ENCODE peak calls at places on chromosomes 6 and 20, in four cellular contexts. A is HFFc6, W is cardiac muscle cell, V is AG10803. C is an unnamed sample.
A peak's percentile ranks its signal among the peaks of the same experiment; 100 is the strongest.

GRCh38 chr20:61795669-61796630 is 269.7 kb downstream of the TAF4 start:
- DNase-seq in A (no peak), V (no peak), W (no peak), C (no peak)

GRCh38 chr6:282867-283416 is 9.3 kb upstream of the DUSP22 start:
- DNase-seq in A (no peak), W (no peak), V (no peak), C (no peak)

GRCh38 chr20:42556575-42556974 is 633.1 kb downstream of the PTPRT start:
- DNase-seq in V (no peak), A (no peak), W (no peak), C (no peak)

GRCh38 chr6:34642427-34642826 is 54.1 kb downstream of the ILRUN start:
- DNase-seq in A (no peak), V (no peak), W (no peak), C (no peak)

GRCh38 chr6:108119212-108120141 is 44.9 kb upstream of the OSTM1 start:
- DNase-seq in V (no peak), W (peak; percentile 13), A (no peak), C (no peak)

GRCh38 chr6:77454386-77454785 is 8.9 kb downstream of the HTR1B start:
- DNase-seq in V (no peak), W (no peak), A (no peak), C (no peak)

GRCh38 chr20:41052742-41053419 is 24.3 kb downstream of the TOP1 start:
- DNase-seq in W (no peak), V (peak; percentile 81), A (peak; percentile 72), C (no peak)

GRCh38 chr6:131173680-131174079 is 38.4 kb downstream of the AKAP7 start:
- DNase-seq in W (no peak), A (no peak), V (peak; percentile 89), C (no peak)

GRCh38 chr6:46265373-46265772 is 94.6 kb upstream of the ENPP5 start:
- DNase-seq in V (no peak), W (no peak), A (no peak), C (no peak)

GRCh38 chr6:122511193-122511924 is 39.8 kb upstream of the SERINC1 start:
- DNase-seq in V (no peak), A (no peak), W (no peak), C (no peak)

GRCh38 chr6:148431840-148432239 is 89.2 kb downstream of the SASH1 start:
- DNase-seq in W (no peak), A (no peak), V (no peak), C (no peak)

GRCh38 chr6:41306187-41306854 is 19.8 kb upstream of the TREM1 start:
- DNase-seq in A (no peak), V (peak; percentile 29), W (peak; percentile 78), C (no peak)

GRCh38 chr6:150865406-150866146 is at the start of gene MTHFD1L:
- DNase-seq in A (peak; percentile 67), W (peak; percentile 88), V (peak; percentile 92), C (peak; percentile 74)

GRCh38 chr20:59455392-59456341 is 148.7 kb upstream of the PHACTR3 start:
- DNase-seq in V (peak; percentile 22), W (peak; percentile 55), A (no peak), C (peak; percentile 37)

GRCh38 chr6:82322386-82322785 is 41.2 kb upstream of the TPBG start:
- DNase-seq in V (no peak), A (no peak), W (no peak), C (no peak)

GRCh38 chr6:159178847-159179246 is 9.6 kb downstream of the FNDC1 start:
- DNase-seq in V (no peak), W (no peak), A (no peak), C (no peak)

GRCh38 chr6:10857259-10857658 is 18.9 kb upstream of the MAK start:
- DNase-seq in A (no peak), W (no peak), V (no peak), C (no peak)

GRCh38 chr6:75524322-75524972 is 30.8 kb upstream of the FILIP1 start:
- DNase-seq in W (no peak), A (peak; percentile 86), V (peak; percentile 77), C (no peak)

GRCh38 chr6:167799033-167799933 is 27.4 kb upstream of the AFDN start:
- DNase-seq in W (no peak), A (no peak), V (no peak), C (no peak)

GRCh38 chr6:35719830-35720733 is 16.8 kb upstream of the ARMC12 start:
- DNase-seq in V (no peak), A (no peak), W (peak; percentile 61), C (no peak)

GRCh38 chr6:36109092-36109491 is 21.2 kb upstream of the MAPK13 start:
- DNase-seq in W (no peak), V (no peak), A (no peak), C (no peak)

GRCh38 chr6:150511313-150511712 is 88.4 kb upstream of the PLEKHG1 start:
- DNase-seq in V (no peak), A (no peak), W (no peak), C (no peak)

GRCh38 chr20:2521369-2522305 is 12.9 kb upstream of the ZNF343 start:
- DNase-seq in V (peak; percentile 37), A (no peak), W (peak; percentile 67), C (peak; percentile 67)

GRCh38 chr6:15522427-15522826 is 140.4 kb downstream of the DTNBP1 start:
- DNase-seq in A (no peak), W (no peak), V (peak; percentile 21), C (no peak)

GRCh38 chr6:104591573-104592334 is 268.0 kb downstream of the HACE1 start:
- DNase-seq in A (no peak), W (no peak), V (peak; percentile 13), C (no peak)

GRCh38 chr6:110341671-110342304 is 16.4 kb downstream of the METTL24 start:
- DNase-seq in W (peak; percentile 70), V (no peak), A (peak; percentile 34), C (peak; percentile 43)

GRCh38 chr6:107290491-107290890 is 168.9 kb downstream of the PDSS2 start:
- DNase-seq in W (no peak), A (no peak), V (no peak), C (peak; percentile 56)

GRCh38 chr6:91185072-91185471 is 598.2 kb upstream of the MAP3K7 start:
- DNase-seq in V (no peak), A (no peak), W (no peak), C (no peak)

GRCh38 chr20:44334306-44334705 is 2.5 kb upstream of the R3HDML start:
- DNase-seq in A (no peak), V (no peak), W (no peak), C (no peak)

GRCh38 chr6:112800439-112800838 is 453.3 kb downstream of the RFPL4B start:
- DNase-seq in W (no peak), V (no peak), A (no peak), C (no peak)

GRCh38 chr20:19435820-19436219 is 223.4 kb downstream of the SLC24A3 start:
- DNase-seq in V (no peak), W (no peak), A (no peak), C (no peak)

GRCh38 chr6:13273931-13274706 is 54.2 kb downstream of the TBC1D7 start:
- DNase-seq in W (no peak), A (no peak), V (no peak), C (no peak)

GRCh38 chr6:15553736-15554294 is 109.0 kb downstream of the DTNBP1 start:
- DNase-seq in A (no peak), W (no peak), V (no peak), C (no peak)

GRCh38 chr20:53631909-53632662 is 38.4 kb upstream of the ZNF217 start:
- DNase-seq in W (no peak), V (no peak), A (no peak), C (no peak)

GRCh38 chr6:118812972-118813371 is 81.0 kb upstream of the ASF1A start:
- DNase-seq in V (peak; percentile 6), W (no peak), A (peak; percentile 28), C (no peak)

GRCh38 chr6:44010411-44011349 is 116.6 kb downstream of the MRPL14 start:
- DNase-seq in V (peak; percentile 98), A (peak; percentile 98), W (peak; percentile 74), C (no peak)
- TF ChIP-seq CTCF in V (no peak), A (peak; percentile 33), W (no peak), C (no peak)

GRCh38 chr6:63764318-63764916 is 128.8 kb downstream of the PHF3 start:
- DNase-seq in W (peak; percentile 69), A (peak; percentile 37), V (peak; percentile 41), C (no peak)

GRCh38 chr6:63760199-63760598 is 124.6 kb downstream of the PHF3 start:
- DNase-seq in W (no peak), V (no peak), A (no peak), C (no peak)

GRCh38 chr6:63757826-63758225 is 122.2 kb downstream of the PHF3 start:
- DNase-seq in V (no peak), W (no peak), A (no peak), C (no peak)

GRCh38 chr6:63759605-63760004 is 124.0 kb downstream of the PHF3 start:
- DNase-seq in A (no peak), V (no peak), W (no peak), C (no peak)
- TF ChIP-seq CTCF in A (peak; percentile 37), V (peak; percentile 12), W (no peak), C (no peak)

DNA sequence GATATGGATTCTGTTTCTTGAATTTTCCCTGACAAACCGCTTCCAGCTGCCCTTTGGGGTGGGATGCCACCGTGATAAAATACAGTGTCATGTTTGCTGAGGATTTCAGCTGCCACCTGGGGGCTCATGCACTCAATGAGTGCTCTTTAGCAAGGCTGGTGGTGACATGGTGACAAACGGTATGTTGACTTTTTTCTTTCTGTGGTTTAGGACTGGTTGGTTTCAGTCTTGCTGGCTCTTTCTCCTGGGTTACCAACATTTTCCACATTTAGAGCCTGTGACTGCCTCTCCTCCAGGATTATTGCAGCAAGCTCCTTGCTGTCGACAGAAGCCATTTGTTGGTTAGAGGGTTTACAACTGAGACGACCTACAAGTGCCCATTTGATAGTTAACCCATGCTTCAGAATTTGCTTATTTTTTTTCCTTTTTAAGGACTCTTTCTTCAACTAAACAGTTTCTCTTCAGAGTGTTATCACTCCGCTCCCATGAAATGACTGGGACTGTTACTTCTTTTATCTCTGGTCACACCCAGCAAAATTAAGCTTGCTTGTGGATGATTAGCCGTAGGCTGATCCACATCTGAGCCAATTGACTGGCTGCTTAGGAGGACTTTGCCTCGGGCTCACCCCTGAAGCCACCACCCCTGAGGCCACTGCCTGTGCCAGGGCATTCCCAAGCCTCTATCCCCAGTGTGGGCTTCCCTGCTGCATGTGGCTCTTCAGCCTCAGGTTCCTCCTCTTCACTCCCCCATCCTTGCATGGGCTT is 48.4 kb upstream of the CDYL start:
- DNase-seq in V (peak; percentile 54), W (peak; percentile 60), A (peak; percentile 10), C (no peak)
- TF ChIP-seq CTCF in V (peak; percentile 10), W (no peak), A (peak; percentile 11), C (no peak)

DNA sequence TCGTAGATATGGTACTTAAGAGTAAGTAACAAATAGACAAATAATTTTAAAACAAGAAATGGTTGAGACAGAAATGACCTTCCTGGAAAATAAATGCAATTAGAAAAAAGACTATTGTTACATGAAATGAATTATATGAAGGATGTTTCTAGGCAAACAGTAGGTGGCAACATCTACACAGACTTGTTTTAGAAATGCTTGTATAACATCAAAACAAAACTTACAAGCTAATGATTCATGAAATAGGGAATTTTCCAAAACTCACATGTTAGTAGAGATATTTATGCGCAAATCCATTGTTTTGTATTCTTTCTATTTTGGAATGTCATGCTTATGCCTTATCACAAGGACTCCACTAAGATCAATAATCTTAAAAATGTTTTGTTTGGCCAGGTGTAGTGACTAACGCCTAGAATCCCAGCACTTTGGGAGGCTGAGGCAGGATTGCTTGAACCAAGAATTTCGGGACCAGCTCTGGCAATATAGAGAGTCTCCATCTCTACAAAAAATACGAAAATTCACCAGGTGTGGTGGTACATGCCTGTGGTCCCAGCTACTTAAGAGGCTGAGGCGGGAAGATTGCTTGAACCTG is 32.3 kb upstream of the LGSN start:
- DNase-seq in A (peak; percentile 68), V (peak; percentile 63), W (no peak), C (no peak)
- TF ChIP-seq CTCF in A (peak; percentile 77), V (peak; percentile 49), W (peak; percentile 47), C (peak; percentile 59)

GRCh38 chr6:3751730-3752537 is 421 bp upstream of the PXDC1 start:
- DNase-seq in V (peak; percentile 94), A (peak; percentile 90), W (peak; percentile 92), C (peak; percentile 67)
- TF ChIP-seq CTCF in V (peak; percentile 32), A (peak; percentile 71), W (peak; percentile 41), C (peak; percentile 57)

C was measured in neural crest cell.